ENCODE peak calls at places on chromosomes 12 and 14, in five cellular contexts. V is endothelial cell of umbilical vein, U is Panc1, O is tibial nerve, E is heart left ventricle. K is an unnamed sample. For H3K9me3, the result is how much of the 10 kb centered on the place peaks cover.

GRCh38 chr14:49405291-49405690 is 180.9 kb downstream of the RPS29 start:
- DNase-seq in V (peak), U (no peak), O (no peak), E (no peak), K (no peak)

GRCh38 chr12:92560713-92561542 is 141.9 kb upstream of the PLEKHG7 start:
- DNase-seq in V (no peak), U (no peak), O (no peak), E (no peak), K (no peak)

GRCh38 chr14:27387458-27387857 is 789.6 kb upstream of the NOVA1 start:
- DNase-seq in V (no peak), U (no peak), O (no peak), E (no peak), K (no peak)

GRCh38 chr14:72863216-72864006 is 30.5 kb downstream of the DPF3 start:
- DNase-seq in V (no peak), U (no peak), O (no peak), E (no peak), K (no peak)

GRCh38 chr14:77241955-77242354 is 29.1 kb downstream of the NGB start:
- DNase-seq in V (no peak), U (no peak), O (no peak), E (no peak), K (no peak)

GRCh38 chr12:43009307-43009706 is 419.8 kb upstream of the PRICKLE1 start:
- DNase-seq in V (peak), U (no peak), O (no peak), E (no peak), K (no peak)

GRCh38 chr12:102592134-102592533 is 111.8 kb upstream of the IGF1 start:
- DNase-seq in V (no peak), U (no peak), O (no peak), E (no peak), K (no peak)

GRCh38 chr14:95197498-95198010 is 40.2 kb upstream of the DICER1 start:
- DNase-seq in V (no peak), U (no peak), O (no peak), E (no peak), K (no peak)

GRCh38 chr12:55816876-55817351 is 610 bp downstream of the SARNP start:
- DNase-seq in V (peak), U (no peak), O (no peak), E (no peak), K (no peak)

GRCh38 chr14:72941286-72941985 is 15.2 kb downstream of the DCAF4 start:
- DNase-seq in V (no peak), U (no peak), O (no peak), E (no peak), K (no peak)

GRCh38 chr14:49971156-49972141 is 78.6 kb downstream of the ARF6 start:
- DNase-seq in V (peak), U (no peak), O (no peak), E (no peak), K (no peak)

GRCh38 chr12:4379410-4379809 is at the start of gene FGF23:
- DNase-seq in V (peak), U (no peak), O (no peak), E (no peak), K (no peak)

GRCh38 chr14:56962431-56962830 is 152.2 kb upstream of the OTX2 start:
- DNase-seq in V (no peak), U (no peak), O (no peak), E (no peak), K (no peak)

GRCh38 chr14:103782376-103782775 is 65.0 kb downstream of the PPP1R13B start:
- DNase-seq in V (no peak), U (no peak), O (no peak), E (no peak), K (no peak)

DNA sequence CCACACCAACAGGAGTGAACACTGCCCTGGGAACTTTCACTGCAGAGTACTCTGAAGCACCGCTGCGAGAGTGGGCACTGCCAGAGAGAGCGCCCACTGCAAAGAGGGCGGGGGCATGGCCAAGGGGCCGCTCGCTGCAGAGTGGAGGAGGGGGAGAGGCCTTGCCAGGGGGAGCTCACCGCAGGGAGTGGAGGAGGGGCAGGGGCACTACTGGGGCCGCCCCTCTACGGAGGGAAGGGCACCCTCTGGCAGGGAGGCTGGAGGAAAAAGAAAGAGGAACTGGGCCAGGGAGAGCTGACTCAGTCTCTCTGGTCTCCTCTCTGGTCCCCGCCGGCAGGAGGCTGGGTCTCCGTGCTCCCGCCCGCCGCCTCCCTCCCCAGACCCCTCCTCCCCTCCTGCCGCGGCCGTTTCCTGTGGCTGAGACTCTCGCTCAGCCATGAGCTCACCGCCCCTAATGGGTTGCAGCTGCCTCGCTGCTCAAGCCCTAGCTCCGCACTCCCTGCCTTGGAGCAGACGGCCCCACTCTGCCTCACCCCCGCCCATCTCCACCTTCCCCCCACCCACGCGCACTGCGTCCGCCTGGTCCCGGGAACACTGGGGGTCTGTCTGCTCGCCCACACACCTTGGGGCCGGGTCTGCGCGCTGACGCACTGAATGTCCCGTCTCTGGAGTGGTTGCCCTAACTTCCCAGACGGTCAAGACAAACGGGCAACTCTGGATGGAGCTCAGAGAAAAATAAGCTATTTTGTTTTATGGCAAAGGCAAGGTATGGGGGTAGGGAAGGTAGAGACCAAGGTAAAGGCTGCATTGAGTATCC is 1.3 kb downstream of the ARHGEF40 start:
- DNase-seq in V (peak), U (no peak), O (peak), E (peak), K (peak)
- H3K27ac ChIP-seq in V (no peak), U (peak), O (peak), E (peak), K (peak)

DNA sequence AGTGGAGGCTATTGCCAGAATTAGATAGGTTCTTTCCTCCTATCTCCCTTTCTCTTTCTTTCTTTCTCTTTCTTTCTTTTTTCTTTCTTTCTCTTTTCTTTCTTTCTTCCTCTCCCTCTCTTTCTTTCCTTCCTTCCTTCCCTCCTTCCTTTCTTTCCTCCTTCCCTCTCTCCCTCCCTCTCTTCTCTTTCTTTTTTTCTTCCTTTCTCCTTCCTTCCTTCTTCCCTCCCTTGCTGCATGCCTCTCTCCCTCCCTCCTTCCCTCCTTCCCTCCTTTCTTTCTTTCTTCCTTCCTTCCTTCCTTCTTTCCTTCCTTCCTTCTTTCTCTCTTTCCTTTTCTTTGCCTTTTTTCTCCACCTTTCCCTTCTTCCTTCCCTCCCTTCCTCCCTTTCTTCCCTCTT is 16.4 kb upstream of the MDGA2 start:
- DNase-seq in V (no peak), U (no peak), O (no peak), E (no peak), K (no peak)
- H3K9me3 ChIP-seq in V (under half), U (under half), O (under half), E (under half), K (under half)

DNA sequence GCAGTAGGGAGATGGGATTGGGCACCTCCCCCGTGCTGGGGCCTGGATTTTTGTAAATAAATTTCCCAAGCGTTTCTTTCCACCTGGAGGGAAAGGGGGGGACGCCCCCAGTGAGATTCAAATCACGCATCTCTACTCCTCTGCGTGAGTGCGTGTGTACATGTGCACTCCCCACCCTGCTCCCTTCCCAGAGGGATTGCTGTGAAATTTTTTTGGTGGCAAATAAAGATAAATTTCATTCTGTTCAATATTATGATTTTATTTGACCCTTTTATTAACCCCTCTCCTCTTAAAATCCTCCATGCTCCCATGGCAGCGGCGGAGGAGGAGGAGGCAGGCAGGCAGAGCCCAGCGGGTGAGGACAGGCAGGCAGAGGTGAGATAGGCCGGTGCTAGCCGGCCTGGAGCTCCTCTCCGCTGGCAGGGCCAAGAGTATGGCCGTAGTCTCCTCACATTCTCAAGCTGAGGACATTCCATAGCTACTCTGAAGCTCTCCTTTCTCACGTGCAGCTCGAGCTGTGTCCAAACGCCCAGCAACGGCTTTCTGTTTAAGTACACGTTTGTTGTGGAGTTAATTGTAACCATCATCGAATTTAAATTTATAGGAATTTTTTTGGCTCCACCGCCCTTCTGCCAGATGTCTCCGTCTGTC is 1.5 kb upstream of the HOTAIR start:
- DNase-seq in V (no peak), U (no peak), O (no peak), E (no peak), K (no peak)
- H3K27ac ChIP-seq in V (no peak), U (peak), O (no peak), E (no peak), K (no peak)

GRCh38 chr12:131219173-131220006 is 265.7 kb downstream of the ADGRD1 start:
- DNase-seq in V (no peak), U (no peak), O (no peak), E (no peak), K (no peak)
- H3K9me3 ChIP-seq in V (under half), U (under half), O (under half), E (under half), K (under half)

GRCh38 chr12:64496839-64497400 is 45.0 kb downstream of the TBK1 start:
- DNase-seq in V (no peak), U (no peak), O (no peak), E (no peak), K (no peak)
- H3K27ac ChIP-seq in V (no peak), U (no peak), O (no peak), E (no peak), K (no peak)

DNA sequence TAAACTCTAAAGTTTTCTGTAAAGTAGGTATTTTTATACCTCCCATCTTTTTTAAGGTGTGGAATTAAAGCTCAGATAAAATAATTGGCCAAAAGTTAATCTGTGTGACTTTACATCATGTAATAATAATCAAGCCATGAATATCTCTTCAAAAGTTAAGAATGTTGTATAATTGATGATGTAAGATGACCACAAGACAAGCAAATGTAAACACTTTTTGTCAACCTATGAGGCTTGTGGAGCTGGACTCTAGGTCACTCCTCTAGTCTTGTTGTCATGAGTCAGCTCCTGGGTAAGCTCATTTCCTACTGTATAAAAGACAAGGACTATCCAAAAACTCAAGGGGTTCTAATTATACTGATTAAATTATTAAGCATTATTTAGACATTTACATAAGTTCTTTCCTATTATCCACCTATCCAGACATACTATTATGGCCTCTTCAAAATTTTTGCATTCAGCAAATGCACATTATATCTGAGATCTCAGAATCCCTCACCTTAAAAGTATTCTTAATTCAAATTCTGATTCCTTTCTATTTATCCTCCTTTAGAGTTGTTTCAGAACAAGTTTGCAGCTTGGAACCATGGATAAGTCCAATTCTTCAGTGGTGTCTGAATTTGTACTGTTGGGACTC is at the start of gene OR4K5:
- DNase-seq in V (no peak), U (no peak), O (no peak), E (no peak), K (no peak)
- H3K9me3 ChIP-seq in V (under half), U (under half), O (under half), E (under half), K (under half)

GRCh38 chr12:109951136-109951535 is 45.0 kb downstream of the GIT2 start:
- DNase-seq in V (no peak), U (no peak), O (no peak), E (no peak), K (no peak)
- H3K27ac ChIP-seq in V (no peak), U (no peak), O (peak), E (peak), K (peak)

DNA sequence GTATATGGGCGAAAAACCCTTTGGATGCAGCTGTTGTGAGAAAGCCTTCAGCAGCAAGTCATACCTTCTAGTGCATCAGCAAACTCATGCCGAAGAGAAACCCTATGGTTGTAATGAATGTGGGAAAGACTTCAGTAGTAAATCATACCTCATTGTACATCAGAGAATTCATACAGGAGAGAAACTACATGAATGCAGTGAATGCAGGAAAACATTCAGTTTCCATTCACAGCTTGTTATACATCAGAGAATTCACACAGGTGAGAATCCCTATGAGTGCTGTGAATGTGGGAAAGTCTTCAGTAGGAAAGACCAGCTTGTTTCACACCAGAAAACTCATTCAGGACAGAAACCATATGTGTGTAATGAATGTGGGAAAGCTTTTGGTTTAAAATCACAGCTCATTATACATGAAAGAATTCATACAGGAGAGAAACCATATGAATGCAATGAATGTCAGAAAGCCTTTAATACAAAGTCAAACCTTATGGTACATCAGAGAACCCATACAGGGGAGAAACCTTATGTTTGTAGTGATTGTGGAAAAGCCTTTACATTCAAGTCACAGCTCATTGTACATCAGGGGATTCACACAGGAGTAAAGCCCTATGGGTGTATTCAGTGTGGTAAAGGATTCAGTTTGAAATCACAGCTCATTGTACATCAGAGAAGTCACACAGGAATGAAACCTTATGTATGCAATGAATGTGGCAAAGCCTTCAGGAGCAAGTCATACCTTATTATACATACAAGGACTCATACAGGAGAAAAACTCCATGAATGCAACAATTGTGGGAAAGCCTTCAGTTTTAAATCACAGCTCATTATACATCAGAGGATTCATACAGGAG is 21.4 kb downstream of the ZNF268 start:
- DNase-seq in V (no peak), U (no peak), O (no peak), E (no peak), K (no peak)
- H3K9me3 ChIP-seq in V (under half), U (half or more), O (half or more), E (half or more), K (under half)

DNA sequence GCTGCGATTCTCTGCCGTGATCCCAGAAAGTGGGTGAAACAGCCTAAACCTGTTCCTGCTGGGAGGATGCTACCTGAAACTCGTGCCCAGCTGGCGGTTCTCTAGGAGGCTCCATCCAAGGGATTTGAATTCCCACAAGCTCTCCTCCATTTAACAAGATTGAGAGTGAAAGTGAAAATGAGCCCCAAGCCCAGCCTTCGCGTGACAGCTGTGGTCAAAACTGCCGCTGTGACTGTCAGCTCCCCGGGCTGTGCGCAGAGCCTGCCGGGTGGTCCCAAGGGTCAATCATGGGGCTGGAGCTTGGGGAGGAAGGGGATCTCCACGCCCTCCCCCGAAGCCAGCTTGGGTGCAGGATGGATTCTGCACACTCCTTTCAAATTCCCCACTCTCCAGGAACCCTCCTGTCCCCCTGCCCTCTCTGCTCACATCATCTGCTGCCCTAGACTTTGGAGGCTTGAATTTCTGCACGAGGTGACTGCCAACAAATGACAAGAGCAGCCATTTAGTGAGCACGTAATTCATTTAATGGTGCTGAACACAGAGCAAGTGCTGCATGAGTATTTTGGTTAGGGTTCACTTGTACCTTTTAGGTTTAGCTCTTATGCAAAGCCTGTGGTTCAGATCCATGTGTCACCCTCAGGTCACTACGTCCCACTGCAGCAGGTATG is 5.3 kb downstream of the ASB2 start:
- DNase-seq in V (no peak), U (no peak), O (no peak), E (no peak), K (no peak)
- H3K27ac ChIP-seq in V (no peak), U (no peak), O (no peak), E (peak), K (no peak)